ENCODE peak calls at places on chromosomes 13 and 19, in four cellular contexts. One of them, this sample, is unnamed.

GRCh38 chr19:722553-723101 is 13.9 kb downstream of the PALM start:
- DNase-seq in central memory CD4-positive, alpha-beta T cell: no peak
- DNase-seq in endodermal cell: no peak
- DNase-seq in activated CD4-positive, CD25-positive, alpha-beta regulatory T cell: no peak
- DNase-seq in this sample: no peak

GRCh38 chr19:2695288-2695866 is 7.1 kb downstream of the GNG7 start:
- DNase-seq in activated CD4-positive, CD25-positive, alpha-beta regulatory T cell: no peak
- DNase-seq in endodermal cell: no peak
- DNase-seq in central memory CD4-positive, alpha-beta T cell: no peak
- DNase-seq in this sample: no peak

GRCh38 chr13:113814435-113814821 is 49.4 kb downstream of the GAS6 start:
- DNase-seq in endodermal cell: no peak
- DNase-seq in central memory CD4-positive, alpha-beta T cell: no peak
- DNase-seq in activated CD4-positive, CD25-positive, alpha-beta regulatory T cell: no peak
- DNase-seq in this sample: no peak

GRCh38 chr13:102580552-102581169 is 16.1 kb upstream of the TPP2 start:
- DNase-seq in central memory CD4-positive, alpha-beta T cell: peak
- DNase-seq in endodermal cell: peak
- DNase-seq in activated CD4-positive, CD25-positive, alpha-beta regulatory T cell: no peak
- DNase-seq in this sample: no peak

GRCh38 chr19:53942001-53942786 is 20.5 kb upstream of the CACNG8 start:
- DNase-seq in central memory CD4-positive, alpha-beta T cell: no peak
- DNase-seq in activated CD4-positive, CD25-positive, alpha-beta regulatory T cell: no peak
- DNase-seq in endodermal cell: peak
- DNase-seq in this sample: no peak

GRCh38 chr13:111186305-111186930 is 71.3 kb downstream of the ARHGEF7 start:
- DNase-seq in endodermal cell: no peak
- DNase-seq in central memory CD4-positive, alpha-beta T cell: no peak
- DNase-seq in activated CD4-positive, CD25-positive, alpha-beta regulatory T cell: no peak
- DNase-seq in this sample: no peak

GRCh38 chr13:61286148-61286745 is 129.4 kb downstream of the PCDH20 start:
- DNase-seq in endodermal cell: peak
- DNase-seq in activated CD4-positive, CD25-positive, alpha-beta regulatory T cell: no peak
- DNase-seq in central memory CD4-positive, alpha-beta T cell: no peak
- DNase-seq in this sample: no peak

GRCh38 chr13:104025303-104025702 is 959.1 kb upstream of the SLC10A2 start:
- DNase-seq in endodermal cell: no peak
- DNase-seq in central memory CD4-positive, alpha-beta T cell: no peak
- DNase-seq in activated CD4-positive, CD25-positive, alpha-beta regulatory T cell: no peak
- DNase-seq in this sample: no peak

GRCh38 chr13:51451467-51452390 is 1.1 kb downstream of the INTS6 start:
- DNase-seq in activated CD4-positive, CD25-positive, alpha-beta regulatory T cell: peak
- DNase-seq in endodermal cell: peak
- DNase-seq in central memory CD4-positive, alpha-beta T cell: peak
- DNase-seq in this sample: no peak

GRCh38 chr19:53294786-53295441 is 27.4 kb upstream of the VN1R4 start:
- DNase-seq in central memory CD4-positive, alpha-beta T cell: no peak
- DNase-seq in activated CD4-positive, CD25-positive, alpha-beta regulatory T cell: no peak
- DNase-seq in endodermal cell: peak
- DNase-seq in this sample: no peak

GRCh38 chr13:51838235-51838846 is 6.6 kb downstream of the TMEM272 start:
- DNase-seq in activated CD4-positive, CD25-positive, alpha-beta regulatory T cell: no peak
- DNase-seq in central memory CD4-positive, alpha-beta T cell: no peak
- DNase-seq in endodermal cell: no peak
- DNase-seq in this sample: no peak

GRCh38 chr13:42996584-42996983 is 4.5 kb upstream of the EPSTI1 start:
- DNase-seq in endodermal cell: no peak
- DNase-seq in central memory CD4-positive, alpha-beta T cell: no peak
- DNase-seq in activated CD4-positive, CD25-positive, alpha-beta regulatory T cell: no peak
- DNase-seq in this sample: no peak

GRCh38 chr19:35911790-35912189 is 3.7 kb upstream of the TYROBP start:
- DNase-seq in activated CD4-positive, CD25-positive, alpha-beta regulatory T cell: no peak
- DNase-seq in endodermal cell: no peak
- DNase-seq in central memory CD4-positive, alpha-beta T cell: no peak
- DNase-seq in this sample: no peak

GRCh38 chr19:38711726-38712153 is 32.5 kb downstream of the CAPN12 start:
- DNase-seq in endodermal cell: no peak
- DNase-seq in activated CD4-positive, CD25-positive, alpha-beta regulatory T cell: no peak
- DNase-seq in central memory CD4-positive, alpha-beta T cell: no peak
- DNase-seq in this sample: no peak

GRCh38 chr19:480016-480855 is 16.1 kb upstream of the MADCAM1 start:
- DNase-seq in endodermal cell: peak
- DNase-seq in central memory CD4-positive, alpha-beta T cell: peak
- DNase-seq in activated CD4-positive, CD25-positive, alpha-beta regulatory T cell: no peak
- DNase-seq in this sample: no peak

GRCh38 chr19:35879068-35879467 is 10.7 kb downstream of the APLP1 start:
- DNase-seq in central memory CD4-positive, alpha-beta T cell: no peak
- DNase-seq in activated CD4-positive, CD25-positive, alpha-beta regulatory T cell: no peak
- DNase-seq in endodermal cell: no peak
- DNase-seq in this sample: no peak

GRCh38 chr19:50381881-50382729 is 2.0 kb upstream of the POLD1 start:
- DNase-seq in endodermal cell: no peak
- DNase-seq in central memory CD4-positive, alpha-beta T cell: no peak
- DNase-seq in activated CD4-positive, CD25-positive, alpha-beta regulatory T cell: no peak
- DNase-seq in this sample: no peak

GRCh38 chr13:110070511-110071120 is 236.3 kb downstream of the COL4A1 start:
- DNase-seq in activated CD4-positive, CD25-positive, alpha-beta regulatory T cell: no peak
- DNase-seq in endodermal cell: no peak
- DNase-seq in central memory CD4-positive, alpha-beta T cell: no peak
- DNase-seq in this sample: no peak

GRCh38 chr13:47351798-47352197 is 454.9 kb upstream of the HTR2A start:
- DNase-seq in central memory CD4-positive, alpha-beta T cell: no peak
- DNase-seq in activated CD4-positive, CD25-positive, alpha-beta regulatory T cell: no peak
- DNase-seq in endodermal cell: no peak
- DNase-seq in this sample: no peak

GRCh38 chr13:31267126-31267784 is 67.5 kb downstream of the B3GLCT start:
- DNase-seq in central memory CD4-positive, alpha-beta T cell: no peak
- DNase-seq in endodermal cell: no peak
- DNase-seq in activated CD4-positive, CD25-positive, alpha-beta regulatory T cell: no peak
- DNase-seq in this sample: no peak

GRCh38 chr19:3365093-3365446 is 1.3 kb upstream of the NFIC start:
- DNase-seq in activated CD4-positive, CD25-positive, alpha-beta regulatory T cell: no peak
- DNase-seq in central memory CD4-positive, alpha-beta T cell: no peak
- DNase-seq in endodermal cell: no peak
- DNase-seq in this sample: no peak

GRCh38 chr13:106418556-106418955 is 116.9 kb downstream of the EFNB2 start:
- DNase-seq in central memory CD4-positive, alpha-beta T cell: no peak
- DNase-seq in activated CD4-positive, CD25-positive, alpha-beta regulatory T cell: no peak
- DNase-seq in endodermal cell: no peak
- DNase-seq in this sample: no peak

GRCh38 chr13:57666131-57666530 is 34.6 kb downstream of the PCDH17 start:
- DNase-seq in activated CD4-positive, CD25-positive, alpha-beta regulatory T cell: no peak
- DNase-seq in central memory CD4-positive, alpha-beta T cell: no peak
- DNase-seq in endodermal cell: no peak
- DNase-seq in this sample: no peak

GRCh38 chr19:19321143-19321577 is 531 bp downstream of the MAU2 start:
- DNase-seq in endodermal cell: peak
- DNase-seq in activated CD4-positive, CD25-positive, alpha-beta regulatory T cell: no peak
- DNase-seq in central memory CD4-positive, alpha-beta T cell: no peak
- DNase-seq in this sample: no peak

GRCh38 chr19:40803857-40804782 is 5.1 kb downstream of the EGLN2 start:
- DNase-seq in central memory CD4-positive, alpha-beta T cell: peak
- DNase-seq in endodermal cell: peak
- DNase-seq in activated CD4-positive, CD25-positive, alpha-beta regulatory T cell: no peak
- DNase-seq in this sample: no peak

GRCh38 chr13:110358381-110358780 is 51.3 kb downstream of the COL4A2 start:
- DNase-seq in endodermal cell: peak
- DNase-seq in central memory CD4-positive, alpha-beta T cell: no peak
- DNase-seq in activated CD4-positive, CD25-positive, alpha-beta regulatory T cell: no peak
- DNase-seq in this sample: no peak

GRCh38 chr13:24110011-24110410 is 50.5 kb upstream of the SPATA13 start:
- DNase-seq in activated CD4-positive, CD25-positive, alpha-beta regulatory T cell: no peak
- DNase-seq in endodermal cell: no peak
- DNase-seq in central memory CD4-positive, alpha-beta T cell: no peak
- DNase-seq in this sample: no peak

GRCh38 chr19:58325623-58326022 is 1.2 kb upstream of the ZSCAN22 start:
- DNase-seq in endodermal cell: no peak
- DNase-seq in central memory CD4-positive, alpha-beta T cell: no peak
- DNase-seq in activated CD4-positive, CD25-positive, alpha-beta regulatory T cell: no peak
- DNase-seq in this sample: no peak

GRCh38 chr19:17871032-17871877 is 490 bp upstream of the SLC5A5 start:
- DNase-seq in activated CD4-positive, CD25-positive, alpha-beta regulatory T cell: no peak
- DNase-seq in endodermal cell: no peak
- DNase-seq in central memory CD4-positive, alpha-beta T cell: no peak
- DNase-seq in this sample: no peak

GRCh38 chr19:30093966-30094770 is 152.1 kb downstream of the URI1 start:
- DNase-seq in central memory CD4-positive, alpha-beta T cell: no peak
- DNase-seq in activated CD4-positive, CD25-positive, alpha-beta regulatory T cell: no peak
- DNase-seq in endodermal cell: no peak
- DNase-seq in this sample: no peak

GRCh38 chr19:12723643-12724426 is at the start of gene TNPO2:
- DNase-seq in endodermal cell: peak
- DNase-seq in central memory CD4-positive, alpha-beta T cell: peak
- DNase-seq in activated CD4-positive, CD25-positive, alpha-beta regulatory T cell: peak
- DNase-seq in this sample: no peak

GRCh38 chr13:48078251-48078656 is 16.6 kb downstream of the MED4 start:
- DNase-seq in endodermal cell: peak
- DNase-seq in activated CD4-positive, CD25-positive, alpha-beta regulatory T cell: no peak
- DNase-seq in central memory CD4-positive, alpha-beta T cell: no peak
- DNase-seq in this sample: no peak

GRCh38 chr13:37956536-37956935 is 87.0 kb upstream of the TRPC4 start:
- DNase-seq in endodermal cell: no peak
- DNase-seq in activated CD4-positive, CD25-positive, alpha-beta regulatory T cell: no peak
- DNase-seq in central memory CD4-positive, alpha-beta T cell: no peak
- DNase-seq in this sample: no peak

GRCh38 chr13:98026457-98026857 is 73.0 kb downstream of the IPO5 start:
- DNase-seq in activated CD4-positive, CD25-positive, alpha-beta regulatory T cell: no peak
- DNase-seq in endodermal cell: peak
- DNase-seq in central memory CD4-positive, alpha-beta T cell: no peak
- DNase-seq in this sample: no peak

GRCh38 chr19:17289489-17289888 is 7.8 kb downstream of the ANKLE1 start:
- DNase-seq in activated CD4-positive, CD25-positive, alpha-beta regulatory T cell: no peak
- DNase-seq in endodermal cell: peak
- DNase-seq in central memory CD4-positive, alpha-beta T cell: no peak
- DNase-seq in this sample: no peak

GRCh38 chr19:28394705-28395104 is 818.2 kb downstream of the UQCRFS1 start:
- DNase-seq in activated CD4-positive, CD25-positive, alpha-beta regulatory T cell: no peak
- DNase-seq in endodermal cell: no peak
- DNase-seq in central memory CD4-positive, alpha-beta T cell: no peak
- DNase-seq in this sample: no peak

GRCh38 chr13:54592201-54592600 is 1563.6 kb downstream of the OLFM4 start:
- DNase-seq in central memory CD4-positive, alpha-beta T cell: no peak
- DNase-seq in activated CD4-positive, CD25-positive, alpha-beta regulatory T cell: no peak
- DNase-seq in endodermal cell: no peak
- DNase-seq in this sample: no peak

GRCh38 chr19:51572908-51573307 is 1.8 kb downstream of the ZNF175 start:
- DNase-seq in endodermal cell: no peak
- DNase-seq in activated CD4-positive, CD25-positive, alpha-beta regulatory T cell: no peak
- DNase-seq in central memory CD4-positive, alpha-beta T cell: no peak
- DNase-seq in this sample: no peak

GRCh38 chr13:95185851-95186250 is 115.4 kb downstream of the ABCC4 start:
- DNase-seq in endodermal cell: no peak
- DNase-seq in central memory CD4-positive, alpha-beta T cell: peak
- DNase-seq in activated CD4-positive, CD25-positive, alpha-beta regulatory T cell: no peak
- DNase-seq in this sample: no peak